ENCODE peak calls at places on chromosomes 12 and 14, in ten cellular contexts. J, B, D, A, C, Z, Y, I, M and O are unnamed samples.

GRCh38 chr12:115722181-115722580 is 555.3 kb downstream of the MED13L start:
- DNase-seq in I (no peak), C (no peak), B (no peak), A (no peak), M (no peak), D (no peak), J (no peak), Z (no peak), Y (no peak), O (no peak)

GRCh38 chr12:106178582-106178981 is 39.8 kb upstream of the NUAK1 start:
- DNase-seq in C (no peak), M (no peak), A (no peak), J (no peak), Z (no peak), Y (no peak), B (no peak), D (no peak), I (no peak), O (no peak)

GRCh38 chr14:34539407-34540180 is at the start of gene EAPP:
- DNase-seq in B (peak), I (peak), Y (peak), J (peak), A (no peak), D (peak), M (peak), Z (peak), C (peak), O (no peak)

GRCh38 chr12:42237853-42238239 is 202 bp downstream of the YAF2 start:
- DNase-seq in D (no peak), J (no peak), A (no peak), Z (no peak), B (no peak), C (no peak), M (no peak), Y (no peak), I (no peak), O (no peak)

GRCh38 chr12:56591111-56591510 is 39.0 kb downstream of the BAZ2A start:
- DNase-seq in M (no peak), A (no peak), D (no peak), Z (no peak), Y (no peak), J (no peak), C (no peak), B (no peak), I (no peak), O (peak)

GRCh38 chr14:60777856-60778578 is 43.5 kb downstream of the MNAT1 start:
- DNase-seq in A (no peak), D (peak), M (no peak), B (no peak), C (peak), I (no peak), Y (peak), Z (no peak), J (no peak), O (no peak)

GRCh38 chr12:70794131-70794530 is 126.4 kb downstream of the PTPRR start:
- DNase-seq in Z (no peak), I (no peak), M (no peak), D (no peak), J (no peak), C (no peak), B (no peak), Y (no peak), A (no peak), O (no peak)

GRCh38 chr14:21039585-21040369 is 2.4 kb upstream of the RNASE7 start:
- DNase-seq in A (peak), B (no peak), D (peak), Y (peak), C (peak), J (peak), M (no peak), Z (no peak), I (no peak), O (peak)

GRCh38 chr12:32400114-32400672 is 835 bp downstream of the FGD4 start:
- DNase-seq in J (no peak), M (no peak), Z (no peak), B (no peak), D (peak), A (no peak), C (no peak), Y (peak), I (no peak), O (no peak)

GRCh38 chr12:38544357-38545066 is 227.9 kb downstream of the ALG10B start:
- DNase-seq in A (no peak), J (no peak), Z (no peak), M (no peak), Y (peak), C (no peak), B (no peak), D (no peak), I (no peak), O (no peak)

GRCh38 chr12:72074956-72075355 is 136.3 kb downstream of the TPH2 start:
- DNase-seq in B (no peak), Y (no peak), I (no peak), M (no peak), D (no peak), Z (no peak), C (no peak), A (no peak), J (no peak), O (no peak)

GRCh38 chr12:102182635-102183034 is 15.0 kb downstream of the PMCH start:
- DNase-seq in Y (no peak), M (no peak), D (no peak), Z (no peak), B (no peak), J (no peak), A (no peak), C (no peak), I (no peak), O (no peak)